ENCODE peak calls at places on chromosomes 3 and 15, in ten cellular contexts. I is AG04450; N is psoas muscle; O is CD8-positive, alpha-beta T cell; J is ovary; Y is body of pancreas; E is dorsolateral prefrontal cortex; W is PC-3; F is bronchial epithelial cell; A is upper lobe of right lung. S is an unnamed sample.

GRCh38 chr3:31733234-31733667 is 200.5 kb downstream of the STT3B start:
- DNase-seq in I (no peak), N (no peak), O (no peak), J (no peak), Y (peak), E (peak), W (peak), F (no peak), A (no peak), S (no peak)

GRCh38 chr15:68431792-68432401 is at the start of gene ITGA11:
- DNase-seq in I (no peak), N (peak), O (peak), J (peak), Y (peak), E (no peak), W (peak), F (peak), A (peak), S (peak)

GRCh38 chr15:52348056-52348745 is 52.6 kb upstream of the MYO5C start:
- DNase-seq in I (no peak), N (no peak), O (no peak), J (no peak), Y (peak), E (no peak), W (peak), F (no peak), A (peak), S (no peak)

GRCh38 chr15:25764980-25765735 is 98.0 kb downstream of the ATP10A start:
- DNase-seq in I (no peak), N (no peak), O (no peak), J (no peak), Y (no peak), E (no peak), W (no peak), F (no peak), A (no peak), S (no peak)

GRCh38 chr3:186870421-186871201 is 28.1 kb downstream of the ADIPOQ start:
- DNase-seq in I (no peak), N (no peak), O (no peak), J (no peak), Y (no peak), E (no peak), W (peak), F (peak), A (no peak), S (no peak)

GRCh38 chr3:69009559-69010410 is 3.7 kb downstream of the EOGT start:
- DNase-seq in I (peak), N (no peak), O (no peak), J (peak), Y (no peak), E (no peak), W (no peak), F (no peak), A (no peak), S (no peak)

GRCh38 chr3:63993653-63994079 is 29.6 kb downstream of the PSMD6 start:
- DNase-seq in I (peak), N (peak), O (peak), J (peak), Y (peak), E (peak), W (peak), F (peak), A (peak), S (no peak)

GRCh38 chr15:65579762-65580161 is 31.2 kb downstream of the INTS14 start:
- DNase-seq in I (no peak), N (no peak), O (no peak), J (no peak), Y (no peak), E (no peak), W (no peak), F (no peak), A (no peak), S (no peak)

GRCh38 chr15:72532991-72533601 is 59.0 kb downstream of the ARIH1 start:
- DNase-seq in I (no peak), N (no peak), O (no peak), J (no peak), Y (no peak), E (no peak), W (no peak), F (no peak), A (no peak), S (no peak)

GRCh38 chr15:90810354-90810753 is 58.0 kb upstream of the FURIN start:
- DNase-seq in I (no peak), N (no peak), O (no peak), J (no peak), Y (no peak), E (no peak), W (no peak), F (no peak), A (no peak), S (no peak)

GRCh38 chr3:146558811-146559210 is 14.4 kb upstream of the PLSCR1 start:
- DNase-seq in I (no peak), N (no peak), O (no peak), J (no peak), Y (no peak), E (no peak), W (no peak), F (no peak), A (no peak), S (no peak)

GRCh38 chr3:25594007-25594502 is 70.7 kb downstream of the TOP2B start:
- DNase-seq in I (peak), N (no peak), O (no peak), J (no peak), Y (no peak), E (no peak), W (peak), F (peak), A (no peak), S (no peak)

GRCh38 chr15:91186892-91187644 is 87.0 kb downstream of the SV2B start:
- DNase-seq in I (no peak), N (no peak), O (no peak), J (no peak), Y (peak), E (no peak), W (peak), F (peak), A (no peak), S (no peak)

GRCh38 chr3:155018621-155019330 is 61.3 kb upstream of the MME start:
- DNase-seq in I (no peak), N (no peak), O (no peak), J (no peak), Y (no peak), E (no peak), W (no peak), F (peak), A (no peak), S (no peak)

GRCh38 chr15:86300371-86301106 is 220.9 kb downstream of the AGBL1 start:
- DNase-seq in I (no peak), N (no peak), O (no peak), J (no peak), Y (no peak), E (no peak), W (peak), F (peak), A (no peak), S (no peak)

GRCh38 chr15:66115568-66116206 is 137.9 kb downstream of the MEGF11 start:
- DNase-seq in I (no peak), N (no peak), O (peak), J (no peak), Y (peak), E (no peak), W (no peak), F (peak), A (no peak), S (no peak)

GRCh38 chr3:119600732-119601131 is 3.0 kb downstream of the PLA1A start:
- DNase-seq in I (no peak), N (peak), O (no peak), J (no peak), Y (no peak), E (no peak), W (peak), F (no peak), A (peak), S (no peak)

GRCh38 chr3:107064445-107065060 is 312.7 kb upstream of the CCDC54 start:
- DNase-seq in I (peak), N (no peak), O (peak), J (peak), Y (peak), E (peak), W (peak), F (peak), A (no peak), S (peak)

GRCh38 chr3:86949850-86950249 is 41.1 kb downstream of the VGLL3 start:
- DNase-seq in I (no peak), N (no peak), O (no peak), J (no peak), Y (no peak), E (no peak), W (no peak), F (peak), A (no peak), S (no peak)

GRCh38 chr15:85964471-85964870 is 115.2 kb upstream of the AGBL1 start:
- DNase-seq in I (no peak), N (no peak), O (no peak), J (no peak), Y (no peak), E (no peak), W (no peak), F (no peak), A (no peak), S (no peak)

GRCh38 chr15:50256188-50257041 is 9.1 kb downstream of the HDC start:
- DNase-seq in I (peak), N (no peak), O (no peak), J (no peak), Y (no peak), E (no peak), W (peak), F (peak), A (no peak), S (no peak)

GRCh38 chr3:13853978-13854296 is 25.9 kb downstream of the WNT7A start:
- DNase-seq in I (no peak), N (no peak), O (no peak), J (no peak), Y (no peak), E (no peak), W (peak), F (peak), A (no peak), S (no peak)

GRCh38 chr3:68441054-68441453 is 491.3 kb downstream of the TAFA4 start:
- DNase-seq in I (no peak), N (no peak), O (no peak), J (no peak), Y (no peak), E (no peak), W (no peak), F (no peak), A (no peak), S (no peak)

GRCh38 chr3:42711491-42712343 is 9.1 kb upstream of the HHATL start:
- DNase-seq in I (no peak), N (peak), O (no peak), J (no peak), Y (peak), E (no peak), W (peak), F (no peak), A (peak), S (peak)

GRCh38 chr3:188106006-188106405 is 48.0 kb upstream of the LPP start:
- DNase-seq in I (no peak), N (no peak), O (no peak), J (no peak), Y (no peak), E (no peak), W (no peak), F (no peak), A (no peak), S (no peak)

GRCh38 chr3:112372396-112372795 is 39.4 kb downstream of the CD200 start:
- DNase-seq in I (no peak), N (no peak), O (no peak), J (no peak), Y (no peak), E (no peak), W (no peak), F (no peak), A (no peak), S (no peak)

GRCh38 chr15:62035256-62035908 is 24.9 kb downstream of the VPS13C start:
- DNase-seq in I (peak), N (no peak), O (no peak), J (no peak), Y (no peak), E (no peak), W (peak), F (peak), A (no peak), S (no peak)

GRCh38 chr15:77497108-77497737 is 76.5 kb downstream of the HMG20A start:
- DNase-seq in I (no peak), N (peak), O (no peak), J (peak), Y (peak), E (peak), W (no peak), F (no peak), A (peak), S (no peak)
- TF ChIP-seq CTCF in I (no peak), N (no peak), O (no peak), J (no peak), Y (no peak), E (peak), W (peak), F (no peak), A (peak), S (peak)

GRCh38 chr3:195240171-195240701 is 30.7 kb downstream of the XXYLT1 start:
- DNase-seq in I (no peak), N (peak), O (peak), J (peak), Y (no peak), E (no peak), W (no peak), F (no peak), A (peak), S (peak)

GRCh38 chr3:195240939-195241338 is 30.0 kb downstream of the XXYLT1 start:
- DNase-seq in I (no peak), N (peak), O (peak), J (peak), Y (no peak), E (no peak), W (no peak), F (peak), A (peak), S (peak)

GRCh38 chr3:195238626-195239118 is 32.3 kb downstream of the XXYLT1 start:
- DNase-seq in I (no peak), N (peak), O (peak), J (peak), Y (peak), E (no peak), W (no peak), F (no peak), A (peak), S (peak)

GRCh38 chr3:195237981-195238625 is 32.9 kb downstream of the XXYLT1 start:
- DNase-seq in I (no peak), N (peak), O (peak), J (peak), Y (no peak), E (no peak), W (no peak), F (peak), A (peak), S (peak)

DNA sequence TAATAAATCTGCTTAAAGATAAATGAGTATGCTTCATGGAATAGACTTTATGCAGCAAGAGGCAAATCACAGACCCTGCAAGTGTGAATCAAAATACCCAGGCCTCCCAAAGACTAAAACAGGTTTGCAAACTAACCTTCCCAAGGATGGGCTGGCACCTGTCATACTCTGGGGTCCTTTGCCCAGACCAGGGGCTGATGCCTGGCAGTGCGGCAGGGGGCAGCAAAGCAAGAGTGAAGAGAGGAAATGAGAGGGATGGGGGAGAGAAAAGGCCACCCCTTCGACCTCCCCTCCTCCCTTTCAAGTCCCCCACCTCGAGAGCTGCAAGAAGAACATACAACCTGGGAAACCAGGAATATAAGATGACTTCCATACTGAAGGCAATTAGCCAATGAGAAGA is 31.8 kb downstream of the XXYLT1 start:
- DNase-seq in I (no peak), N (no peak), O (peak), J (no peak), Y (no peak), E (no peak), W (no peak), F (no peak), A (no peak), S (peak)
- TF ChIP-seq CTCF in I (peak), N (no peak), O (no peak), J (no peak), Y (no peak), E (no peak), W (no peak), F (no peak), A (no peak), S (no peak)

GRCh38 chr15:75720787-75721461 is 8.3 kb upstream of the CSPG4 start:
- DNase-seq in I (no peak), N (peak), O (no peak), J (peak), Y (peak), E (peak), W (peak), F (peak), A (peak), S (no peak)
- TF ChIP-seq CTCF in I (no peak), N (peak), O (no peak), J (no peak), Y (peak), E (no peak), W (peak), F (peak), A (peak), S (peak)

GRCh38 chr3:32757618-32758374 is 60.0 kb upstream of the TRIM71 start:
- DNase-seq in I (no peak), N (no peak), O (no peak), J (no peak), Y (no peak), E (no peak), W (no peak), F (peak), A (no peak), S (peak)
- TF ChIP-seq CTCF in I (no peak), N (no peak), O (no peak), J (no peak), Y (no peak), E (no peak), W (no peak), F (no peak), A (no peak), S (no peak)

DNA sequence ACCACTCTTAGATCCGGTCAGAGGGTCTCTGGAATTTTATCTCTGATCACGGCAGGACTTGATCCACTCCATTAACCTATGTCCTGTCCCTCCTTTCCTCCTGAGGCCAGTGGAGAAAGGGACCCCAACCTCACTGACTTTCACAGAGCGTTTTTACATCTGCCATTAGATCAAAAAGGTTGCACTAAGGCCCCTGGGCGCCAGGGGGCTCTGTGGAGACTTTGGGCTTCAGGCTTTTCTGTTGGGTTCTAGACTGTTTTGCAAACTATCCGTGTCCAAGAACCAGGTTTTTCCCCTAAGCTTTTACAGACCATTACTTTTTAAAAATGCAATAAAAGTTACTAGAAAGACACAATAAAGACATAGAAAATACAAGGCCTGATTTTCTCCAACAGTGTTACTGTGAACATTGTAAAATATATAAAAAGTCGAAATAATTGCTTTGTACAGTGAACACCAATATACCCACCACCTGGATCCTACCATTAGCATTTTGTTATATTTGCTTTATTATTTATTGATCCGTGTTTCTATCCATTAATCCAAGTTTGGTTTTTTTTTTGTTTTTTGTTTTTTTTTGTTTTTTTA is 159.7 kb downstream of the POLR2M start:
- DNase-seq in I (no peak), N (peak), O (no peak), J (peak), Y (peak), E (no peak), W (peak), F (peak), A (peak), S (no peak)
- TF ChIP-seq CTCF in I (peak), N (peak), O (peak), J (no peak), Y (peak), E (peak), W (peak), F (peak), A (peak), S (peak)